ENCODE peak calls at places on chromosomes 6 and 20, in six cellular contexts. One of them, this sample, is unnamed.

GRCh38 chr6:12890171-12890790 is 173.7 kb downstream of the PHACTR1 start:
- DNase-seq in neural crest cell: no peak
- DNase-seq in fibroblast of the conjunctiva: no peak
- DNase-seq in testis: peak
- DNase-seq in hypothalamus: no peak
- DNase-seq in Caco-2: peak
- DNase-seq in this sample: no peak

GRCh38 chr6:16236648-16237199 is 1.7 kb upstream of the GMPR start:
- DNase-seq in fibroblast of the conjunctiva: peak
- DNase-seq in Caco-2: no peak
- DNase-seq in hypothalamus: no peak
- DNase-seq in testis: peak
- DNase-seq in neural crest cell: no peak
- DNase-seq in this sample: peak

GRCh38 chr6:53741417-53741816 is 53.4 kb upstream of the LRRC1 start:
- DNase-seq in testis: peak
- DNase-seq in Caco-2: peak
- DNase-seq in fibroblast of the conjunctiva: no peak
- DNase-seq in neural crest cell: no peak
- DNase-seq in hypothalamus: no peak
- DNase-seq in this sample: no peak

GRCh38 chr6:12324096-12324495 is 33.9 kb downstream of the EDN1 start:
- DNase-seq in testis: no peak
- DNase-seq in hypothalamus: no peak
- DNase-seq in neural crest cell: no peak
- DNase-seq in Caco-2: peak
- DNase-seq in fibroblast of the conjunctiva: no peak
- DNase-seq in this sample: no peak

GRCh38 chr20:4912380-4913142 is 88.7 kb downstream of the SLC23A2 start:
- DNase-seq in hypothalamus: no peak
- DNase-seq in Caco-2: no peak
- DNase-seq in neural crest cell: no peak
- DNase-seq in testis: no peak
- DNase-seq in fibroblast of the conjunctiva: no peak
- DNase-seq in this sample: no peak

GRCh38 chr6:139161169-139161568 is 26.3 kb downstream of the HECA start:
- DNase-seq in testis: no peak
- DNase-seq in neural crest cell: no peak
- DNase-seq in Caco-2: no peak
- DNase-seq in hypothalamus: no peak
- DNase-seq in fibroblast of the conjunctiva: no peak
- DNase-seq in this sample: peak

GRCh38 chr20:41046716-41047115 is 18.1 kb downstream of the TOP1 start:
- DNase-seq in neural crest cell: no peak
- DNase-seq in fibroblast of the conjunctiva: no peak
- DNase-seq in Caco-2: no peak
- DNase-seq in testis: no peak
- DNase-seq in hypothalamus: no peak
- DNase-seq in this sample: no peak

GRCh38 chr6:3345836-3346235 is 87.1 kb downstream of the PSMG4 start:
- DNase-seq in neural crest cell: no peak
- DNase-seq in fibroblast of the conjunctiva: no peak
- DNase-seq in hypothalamus: no peak
- DNase-seq in Caco-2: no peak
- DNase-seq in testis: no peak
- DNase-seq in this sample: no peak

GRCh38 chr6:11918021-11918738 is 93.9 kb upstream of the HIVEP1 start:
- DNase-seq in Caco-2: no peak
- DNase-seq in fibroblast of the conjunctiva: no peak
- DNase-seq in hypothalamus: no peak
- DNase-seq in neural crest cell: no peak
- DNase-seq in testis: no peak
- DNase-seq in this sample: peak

GRCh38 chr6:135753196-135753595 is 98.3 kb upstream of the PDE7B start:
- DNase-seq in neural crest cell: no peak
- DNase-seq in Caco-2: no peak
- DNase-seq in testis: no peak
- DNase-seq in fibroblast of the conjunctiva: no peak
- DNase-seq in hypothalamus: no peak
- DNase-seq in this sample: no peak

GRCh38 chr6:159440907-159441703 is 251.9 kb downstream of the SOD2 start:
- DNase-seq in fibroblast of the conjunctiva: no peak
- DNase-seq in hypothalamus: no peak
- DNase-seq in testis: no peak
- DNase-seq in Caco-2: no peak
- DNase-seq in neural crest cell: no peak
- DNase-seq in this sample: no peak

GRCh38 chr6:152401978-152402377 is 235.2 kb downstream of the SYNE1 start:
- DNase-seq in fibroblast of the conjunctiva: no peak
- DNase-seq in hypothalamus: no peak
- DNase-seq in testis: no peak
- DNase-seq in Caco-2: no peak
- DNase-seq in neural crest cell: no peak
- DNase-seq in this sample: no peak

GRCh38 chr20:55095745-55096450 is 620.5 kb downstream of the DOK5 start:
- DNase-seq in fibroblast of the conjunctiva: no peak
- DNase-seq in Caco-2: no peak
- DNase-seq in neural crest cell: no peak
- DNase-seq in testis: no peak
- DNase-seq in hypothalamus: no peak
- DNase-seq in this sample: no peak

GRCh38 chr6:28337103-28337520 is 1.2 kb upstream of the ZSCAN31 start:
- DNase-seq in neural crest cell: no peak
- DNase-seq in hypothalamus: no peak
- DNase-seq in fibroblast of the conjunctiva: no peak
- DNase-seq in Caco-2: no peak
- DNase-seq in testis: no peak
- DNase-seq in this sample: no peak

GRCh38 chr20:4555188-4555893 is 166.4 kb upstream of the PRND start:
- DNase-seq in hypothalamus: no peak
- DNase-seq in neural crest cell: no peak
- DNase-seq in fibroblast of the conjunctiva: no peak
- DNase-seq in Caco-2: no peak
- DNase-seq in testis: no peak
- DNase-seq in this sample: no peak

GRCh38 chr6:42201382-42201781 is 6.6 kb upstream of the GUCA1B start:
- DNase-seq in hypothalamus: no peak
- DNase-seq in neural crest cell: no peak
- DNase-seq in Caco-2: no peak
- DNase-seq in fibroblast of the conjunctiva: no peak
- DNase-seq in testis: no peak
- DNase-seq in this sample: no peak

GRCh38 chr6:105609375-105609991 is 206.6 kb upstream of the PREP start:
- DNase-seq in testis: no peak
- DNase-seq in hypothalamus: peak
- DNase-seq in Caco-2: no peak
- DNase-seq in neural crest cell: no peak
- DNase-seq in fibroblast of the conjunctiva: no peak
- DNase-seq in this sample: peak

GRCh38 chr6:37126961-37127360 is 43.0 kb upstream of the PIM1 start:
- DNase-seq in testis: no peak
- DNase-seq in fibroblast of the conjunctiva: no peak
- DNase-seq in hypothalamus: no peak
- DNase-seq in Caco-2: no peak
- DNase-seq in neural crest cell: no peak
- DNase-seq in this sample: no peak

GRCh38 chr20:527571-527886 is 16.1 kb downstream of the CSNK2A1 start:
- DNase-seq in neural crest cell: no peak
- DNase-seq in testis: no peak
- DNase-seq in fibroblast of the conjunctiva: no peak
- DNase-seq in hypothalamus: no peak
- DNase-seq in Caco-2: no peak
- DNase-seq in this sample: no peak

GRCh38 chr6:169801396-169802160 is 50.2 kb downstream of the ERMARD start:
- DNase-seq in neural crest cell: no peak
- DNase-seq in testis: peak
- DNase-seq in fibroblast of the conjunctiva: no peak
- DNase-seq in Caco-2: no peak
- DNase-seq in hypothalamus: no peak
- DNase-seq in this sample: no peak

GRCh38 chr20:13284830-13285229 is 63.8 kb downstream of the ISM1 start:
- DNase-seq in hypothalamus: no peak
- DNase-seq in testis: no peak
- DNase-seq in Caco-2: no peak
- DNase-seq in neural crest cell: no peak
- DNase-seq in fibroblast of the conjunctiva: no peak
- DNase-seq in this sample: no peak

GRCh38 chr6:137148291-137149076 is 25.0 kb downstream of the IL22RA2 start:
- DNase-seq in neural crest cell: no peak
- DNase-seq in testis: no peak
- DNase-seq in Caco-2: peak
- DNase-seq in fibroblast of the conjunctiva: peak
- DNase-seq in hypothalamus: no peak
- DNase-seq in this sample: no peak

GRCh38 chr6:151317206-151317994 is 74.0 kb downstream of the ZBTB2 start:
- DNase-seq in Caco-2: no peak
- DNase-seq in neural crest cell: no peak
- DNase-seq in testis: no peak
- DNase-seq in fibroblast of the conjunctiva: peak
- DNase-seq in hypothalamus: no peak
- DNase-seq in this sample: no peak

GRCh38 chr6:29733057-29733456 is 9.8 kb downstream of the HLA-F start:
- DNase-seq in fibroblast of the conjunctiva: no peak
- DNase-seq in Caco-2: no peak
- DNase-seq in testis: no peak
- DNase-seq in neural crest cell: no peak
- DNase-seq in hypothalamus: no peak
- DNase-seq in this sample: no peak

GRCh38 chr6:43993881-43994523 is 133.2 kb downstream of the MRPL14 start:
- DNase-seq in testis: no peak
- DNase-seq in fibroblast of the conjunctiva: no peak
- DNase-seq in neural crest cell: no peak
- DNase-seq in hypothalamus: no peak
- DNase-seq in Caco-2: no peak
- DNase-seq in this sample: no peak

GRCh38 chr20:3716195-3716834 is 3.9 kb upstream of the SIGLEC1 start:
- DNase-seq in hypothalamus: no peak
- DNase-seq in neural crest cell: peak
- DNase-seq in Caco-2: peak
- DNase-seq in fibroblast of the conjunctiva: peak
- DNase-seq in testis: peak
- DNase-seq in this sample: no peak

GRCh38 chr6:86856937-86857563 is 80.3 kb upstream of the HTR1E start:
- DNase-seq in testis: peak
- DNase-seq in fibroblast of the conjunctiva: peak
- DNase-seq in neural crest cell: peak
- DNase-seq in hypothalamus: no peak
- DNase-seq in Caco-2: peak
- DNase-seq in this sample: peak

GRCh38 chr20:50067461-50067860 is 45.5 kb downstream of the UBE2V1 start:
- DNase-seq in hypothalamus: no peak
- DNase-seq in fibroblast of the conjunctiva: no peak
- DNase-seq in neural crest cell: no peak
- DNase-seq in testis: no peak
- DNase-seq in Caco-2: no peak
- DNase-seq in this sample: peak

GRCh38 chr20:43508106-43508505 is 609 bp downstream of the L3MBTL1 start:
- DNase-seq in testis: no peak
- DNase-seq in fibroblast of the conjunctiva: no peak
- DNase-seq in neural crest cell: no peak
- DNase-seq in Caco-2: no peak
- DNase-seq in hypothalamus: no peak
- DNase-seq in this sample: peak

GRCh38 chr6:30876039-30876730 is 8.1 kb upstream of the DDR1 start:
- DNase-seq in Caco-2: no peak
- DNase-seq in hypothalamus: no peak
- DNase-seq in neural crest cell: no peak
- DNase-seq in fibroblast of the conjunctiva: peak
- DNase-seq in testis: peak
- DNase-seq in this sample: no peak

GRCh38 chr6:116476021-116476678 is 15.0 kb downstream of the CALHM6 start:
- DNase-seq in fibroblast of the conjunctiva: no peak
- DNase-seq in hypothalamus: no peak
- DNase-seq in Caco-2: no peak
- DNase-seq in testis: no peak
- DNase-seq in neural crest cell: no peak
- DNase-seq in this sample: no peak

GRCh38 chr6:130676077-130676772 is 151.0 kb upstream of the SMLR1 start:
- DNase-seq in Caco-2: peak
- DNase-seq in fibroblast of the conjunctiva: no peak
- DNase-seq in hypothalamus: no peak
- DNase-seq in testis: peak
- DNase-seq in neural crest cell: no peak
- DNase-seq in this sample: no peak

GRCh38 chr6:124888581-124889371 is 73.5 kb upstream of the RNF217 start:
- DNase-seq in Caco-2: no peak
- DNase-seq in neural crest cell: no peak
- DNase-seq in hypothalamus: no peak
- DNase-seq in testis: no peak
- DNase-seq in fibroblast of the conjunctiva: no peak
- DNase-seq in this sample: no peak

GRCh38 chr6:43954311-43955131 is 172.7 kb downstream of the MRPL14 start:
- DNase-seq in neural crest cell: no peak
- DNase-seq in fibroblast of the conjunctiva: no peak
- DNase-seq in testis: no peak
- DNase-seq in Caco-2: no peak
- DNase-seq in hypothalamus: no peak
- DNase-seq in this sample: no peak

GRCh38 chr20:36273414-36274247 is 32.5 kb upstream of the DLGAP4 start:
- DNase-seq in hypothalamus: no peak
- DNase-seq in testis: peak
- DNase-seq in fibroblast of the conjunctiva: no peak
- DNase-seq in Caco-2: peak
- DNase-seq in neural crest cell: no peak
- DNase-seq in this sample: no peak

GRCh38 chr6:19209202-19209601 is 628.0 kb upstream of the ID4 start:
- DNase-seq in neural crest cell: no peak
- DNase-seq in hypothalamus: no peak
- DNase-seq in testis: no peak
- DNase-seq in Caco-2: no peak
- DNase-seq in fibroblast of the conjunctiva: no peak
- DNase-seq in this sample: no peak

GRCh38 chr6:135664527-135664926 is 167.0 kb upstream of the AHI1 start:
- DNase-seq in testis: no peak
- DNase-seq in hypothalamus: no peak
- DNase-seq in Caco-2: no peak
- DNase-seq in neural crest cell: no peak
- DNase-seq in fibroblast of the conjunctiva: no peak
- DNase-seq in this sample: no peak

GRCh38 chr6:33816911-33817310 is 13.1 kb upstream of the MLN start:
- DNase-seq in neural crest cell: no peak
- DNase-seq in testis: no peak
- DNase-seq in hypothalamus: no peak
- DNase-seq in Caco-2: no peak
- DNase-seq in fibroblast of the conjunctiva: no peak
- DNase-seq in this sample: no peak

GRCh38 chr20:460707-461106 is 1.6 kb downstream of the TBC1D20 start:
- DNase-seq in testis: peak
- DNase-seq in fibroblast of the conjunctiva: no peak
- DNase-seq in Caco-2: no peak
- DNase-seq in neural crest cell: no peak
- DNase-seq in hypothalamus: no peak
- DNase-seq in this sample: peak

This sample was measured in mucosa of descending colon.